ENCODE peak calls at places on chromosomes 4 and X, in nine cellular contexts. W is H9, V is neural progenitor cell, Y is lower leg skin, Z is HCT116, H is lower lobe of right lung, B is Peyer's patch, L is breast epithelium, D is right lobe of liver. F is an unnamed sample.

GRCh38 chr4:107391630-107392028 is 328.4 kb downstream of the PAPSS1 start:
- DNase-seq in W (no peak), V (no peak), Y (no peak), Z (no peak), H (no peak), B (no peak), L (no peak), D (no peak), F (no peak)

GRCh38 chrX:44898411-44899221 is 25.6 kb downstream of the KDM6A start:
- DNase-seq in W (no peak), V (no peak), Y (no peak), Z (no peak), H (no peak), B (no peak), L (no peak), D (no peak), F (no peak)

GRCh38 chr4:150332086-150332485 is 249.9 kb upstream of the MAB21L2 start:
- DNase-seq in W (no peak), V (no peak), Y (no peak), Z (no peak), H (no peak), B (no peak), L (no peak), D (no peak), F (no peak)

GRCh38 chr4:8443801-8444200 is 3.2 kb downstream of the TRMT44 start:
- DNase-seq in W (no peak), V (no peak), Y (no peak), Z (no peak), H (no peak), B (no peak), L (no peak), D (no peak), F (no peak)

GRCh38 chr4:88443486-88443885 is 13.4 kb upstream of the HERC5 start:
- DNase-seq in W (no peak), V (no peak), Y (no peak), Z (no peak), H (no peak), B (no peak), L (no peak), D (no peak), F (no peak)

GRCh38 chr4:80307183-80307735 is 28.3 kb upstream of the CFAP299 start:
- DNase-seq in W (no peak), V (no peak), Y (no peak), Z (no peak), H (no peak), B (no peak), L (no peak), D (no peak), F (no peak)

GRCh38 chr4:54400802-54401201 is 171.7 kb downstream of the PDGFRA start:
- DNase-seq in W (no peak), V (no peak), Y (no peak), Z (no peak), H (no peak), B (no peak), L (no peak), D (no peak), F (no peak)

GRCh38 chr4:45155081-45155777 is 428.9 kb upstream of the GNPDA2 start:
- DNase-seq in W (no peak), V (peak), Y (no peak), Z (no peak), H (no peak), B (no peak), L (no peak), D (no peak), F (no peak)

GRCh38 chr4:47010347-47011188 is 17.2 kb upstream of the GABRA4 start:
- DNase-seq in W (no peak), V (no peak), Y (no peak), Z (no peak), H (no peak), B (no peak), L (no peak), D (no peak), F (no peak)

GRCh38 chrX:47171996-47172395 is 21.6 kb upstream of the UBA1 start:
- DNase-seq in W (no peak), V (no peak), Y (no peak), Z (no peak), H (no peak), B (peak), L (no peak), D (no peak), F (no peak)

GRCh38 chr4:85393201-85393600 is 81.7 kb upstream of the ARHGAP24 start:
- DNase-seq in W (no peak), V (no peak), Y (no peak), Z (no peak), H (no peak), B (no peak), L (no peak), D (no peak), F (no peak)

GRCh38 chrX:18931972-18932371 is 51.9 kb downstream of the PHKA2 start:
- DNase-seq in W (no peak), V (peak), Y (no peak), Z (no peak), H (no peak), B (no peak), L (no peak), D (no peak), F (no peak)

GRCh38 chr4:1857931-1858330 is 2.0 kb upstream of the LETM1 start:
- DNase-seq in W (no peak), V (no peak), Y (no peak), Z (no peak), H (no peak), B (no peak), L (no peak), D (no peak), F (no peak)

GRCh38 chrX:19174401-19175025 is 52.2 kb upstream of the ADGRG2 start:
- DNase-seq in W (no peak), V (no peak), Y (no peak), Z (no peak), H (no peak), B (no peak), L (no peak), D (no peak), F (no peak)

GRCh38 chr4:76639292-76639691 is 204.3 kb downstream of the SHROOM3 start:
- DNase-seq in W (no peak), V (no peak), Y (no peak), Z (no peak), H (no peak), B (no peak), L (no peak), D (no peak), F (no peak)

GRCh38 chrX:45143455-45143854 is 57.2 kb downstream of the DIPK2B start:
- DNase-seq in W (no peak), V (no peak), Y (no peak), Z (no peak), H (no peak), B (no peak), L (no peak), D (no peak), F (no peak)

GRCh38 chr4:128512767-128513322 is 225.2 kb upstream of the PGRMC2 start:
- DNase-seq in W (no peak), V (no peak), Y (no peak), Z (no peak), H (no peak), B (no peak), L (no peak), D (no peak), F (no peak)

GRCh38 chrX:104712515-104712914 is 146.5 kb downstream of the IL1RAPL2 start:
- DNase-seq in W (no peak), V (no peak), Y (no peak), Z (no peak), H (no peak), B (no peak), L (no peak), D (no peak), F (no peak)

GRCh38 chrX:110409925-110410324 is 51.3 kb downstream of the RTL9 start:
- DNase-seq in W (no peak), V (no peak), Y (no peak), Z (no peak), H (no peak), B (no peak), L (no peak), D (no peak), F (no peak)

GRCh38 chrX:125132274-125132673 is 187.4 kb upstream of the TEX13C start:
- DNase-seq in W (no peak), V (peak), Y (no peak), Z (no peak), H (no peak), B (no peak), L (no peak), D (no peak), F (no peak)

GRCh38 chrX:149962859-149963757 is 24.8 kb upstream of the EOLA2 start:
- DNase-seq in W (peak), V (peak), Y (peak), Z (peak), H (no peak), B (peak), L (peak), D (peak), F (no peak)

GRCh38 chr4:118834070-118834469 is 1.9 kb downstream of the SEC24D start:
- DNase-seq in W (no peak), V (no peak), Y (no peak), Z (no peak), H (no peak), B (no peak), L (no peak), D (no peak), F (no peak)

GRCh38 chr4:14994242-14994641 is 8.0 kb upstream of the CPEB2 start:
- DNase-seq in W (no peak), V (no peak), Y (no peak), Z (no peak), H (no peak), B (no peak), L (no peak), D (no peak), F (no peak)

GRCh38 chr4:121034010-121034409 is 38.3 kb downstream of the NDNF start:
- DNase-seq in W (no peak), V (no peak), Y (no peak), Z (no peak), H (no peak), B (no peak), L (no peak), D (no peak), F (no peak)

GRCh38 chrX:34956915-34957314 is 14.3 kb downstream of the FAM47B start:
- DNase-seq in W (no peak), V (no peak), Y (no peak), Z (no peak), H (no peak), B (no peak), L (no peak), D (no peak), F (no peak)

GRCh38 chr4:128308986-128309385 is 21.4 kb upstream of the PGRMC2 start:
- DNase-seq in W (no peak), V (no peak), Y (no peak), Z (no peak), H (no peak), B (no peak), L (no peak), D (no peak), F (no peak)

GRCh38 chrX:34063616-34064015 is 68.5 kb downstream of the FAM47A start:
- DNase-seq in W (no peak), V (no peak), Y (no peak), Z (no peak), H (no peak), B (no peak), L (no peak), D (no peak), F (no peak)

GRCh38 chr4:116925900-116926457 is 159.4 kb downstream of the TRAM1L1 start:
- DNase-seq in W (peak), V (peak), Y (no peak), Z (no peak), H (peak), B (no peak), L (no peak), D (peak), F (peak)

GRCh38 chr4:143184217-143184502 is 557 bp upstream of the USP38 start:
- DNase-seq in W (no peak), V (no peak), Y (no peak), Z (no peak), H (no peak), B (no peak), L (no peak), D (no peak), F (no peak)

GRCh38 chr4:99438578-99438875 is 3.4 kb upstream of the ADH7 start:
- DNase-seq in W (no peak), V (no peak), Y (no peak), Z (no peak), H (no peak), B (no peak), L (no peak), D (no peak), F (no peak)

GRCh38 chr4:118206627-118207026 is 146.2 kb downstream of the PRSS12 start:
- DNase-seq in W (no peak), V (no peak), Y (no peak), Z (no peak), H (no peak), B (no peak), L (no peak), D (no peak), F (no peak)

GRCh38 chr4:96103086-96103485 is 263.2 kb downstream of the PDHA2 start:
- DNase-seq in W (no peak), V (no peak), Y (no peak), Z (no peak), H (no peak), B (no peak), L (no peak), D (no peak), F (no peak)

GRCh38 chrX:11764602-11765067 is 6.6 kb downstream of the MSL3 start:
- DNase-seq in W (no peak), V (no peak), Y (no peak), Z (no peak), H (no peak), B (no peak), L (no peak), D (no peak), F (no peak)

GRCh38 chrX:16862829-16863228 is 7.3 kb downstream of the RBBP7 start:
- DNase-seq in W (no peak), V (no peak), Y (no peak), Z (no peak), H (no peak), B (no peak), L (no peak), D (no peak), F (no peak)

GRCh38 chr4:87529187-87529586 is at the start of gene SPARCL1:
- DNase-seq in W (no peak), V (peak), Y (no peak), Z (no peak), H (no peak), B (no peak), L (peak), D (no peak), F (no peak)

GRCh38 chr4:109164011-109164410 is 138.4 kb downstream of the COL25A1 start:
- DNase-seq in W (no peak), V (peak), Y (no peak), Z (no peak), H (no peak), B (no peak), L (no peak), D (no peak), F (no peak)

GRCh38 chr4:109166126-109166525 is 136.3 kb downstream of the COL25A1 start:
- DNase-seq in W (no peak), V (no peak), Y (no peak), Z (no peak), H (no peak), B (no peak), L (no peak), D (no peak), F (no peak)

GRCh38 chr4:109163493-109163892 is 139.0 kb downstream of the COL25A1 start:
- DNase-seq in W (no peak), V (no peak), Y (no peak), Z (no peak), H (no peak), B (no peak), L (no peak), D (no peak), F (no peak)

GRCh38 chr4:109160494-109160893 is 142.0 kb downstream of the COL25A1 start:
- DNase-seq in W (no peak), V (peak), Y (no peak), Z (no peak), H (no peak), B (no peak), L (no peak), D (no peak), F (no peak)

GRCh38 chr4:109162759-109163158 is 139.7 kb downstream of the COL25A1 start:
- DNase-seq in W (no peak), V (no peak), Y (no peak), Z (no peak), H (no peak), B (no peak), L (no peak), D (no peak), F (no peak)
- TF ChIP-seq CTCF in W (peak), V (peak), Y (no peak), Z (peak), H (no peak), B (no peak), L (no peak), D (no peak), F (peak)

DNA sequence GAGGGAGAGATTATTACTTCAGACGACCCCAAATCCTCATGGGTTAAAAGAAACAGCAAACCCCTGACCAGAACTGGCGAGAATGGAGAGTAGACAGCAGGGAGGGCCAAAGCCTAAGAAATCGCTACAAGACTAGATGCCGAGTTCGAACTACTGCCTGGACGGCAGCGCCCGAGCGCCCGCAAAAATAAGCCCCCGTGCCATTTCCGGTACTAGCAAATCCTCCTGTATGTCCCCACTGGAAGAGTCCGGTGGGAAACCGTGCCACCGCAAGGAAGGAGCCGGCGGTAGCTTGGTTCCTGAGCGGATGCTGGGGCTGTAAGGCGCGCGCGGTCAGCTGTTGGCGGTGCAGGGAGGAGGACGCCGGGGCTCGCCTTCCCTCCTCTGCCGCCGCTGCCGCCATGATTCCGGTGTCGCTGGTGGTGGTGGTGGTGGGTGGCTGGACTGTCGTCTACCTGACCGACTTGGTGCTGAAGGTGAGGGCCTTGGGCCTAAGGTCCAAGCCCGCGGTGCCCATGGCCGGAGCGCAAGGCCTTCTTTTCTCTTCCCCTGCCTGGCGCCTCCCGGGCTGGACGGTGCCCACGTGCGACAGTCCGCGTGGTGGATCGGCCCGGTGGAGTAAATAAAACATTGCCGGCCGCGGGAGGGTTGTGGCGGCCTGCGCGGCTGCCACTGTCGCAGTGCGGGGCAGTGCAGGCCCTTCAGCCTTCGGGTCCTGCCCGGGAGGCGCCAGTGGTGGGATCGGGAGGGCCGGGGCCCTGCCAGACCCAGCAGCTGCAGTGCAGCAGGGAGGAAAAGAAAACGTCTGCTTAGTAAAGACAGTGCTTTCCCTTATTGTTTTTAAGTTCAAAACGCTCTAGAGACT is at the start of gene MBTPS2:
- DNase-seq in W (peak), V (peak), Y (peak), Z (peak), H (peak), B (peak), L (peak), D (peak), F (peak)
- TF ChIP-seq CTCF in W (peak), V (peak), Y (no peak), Z (peak), H (no peak), B (peak), L (no peak), D (peak), F (no peak)

DNA sequence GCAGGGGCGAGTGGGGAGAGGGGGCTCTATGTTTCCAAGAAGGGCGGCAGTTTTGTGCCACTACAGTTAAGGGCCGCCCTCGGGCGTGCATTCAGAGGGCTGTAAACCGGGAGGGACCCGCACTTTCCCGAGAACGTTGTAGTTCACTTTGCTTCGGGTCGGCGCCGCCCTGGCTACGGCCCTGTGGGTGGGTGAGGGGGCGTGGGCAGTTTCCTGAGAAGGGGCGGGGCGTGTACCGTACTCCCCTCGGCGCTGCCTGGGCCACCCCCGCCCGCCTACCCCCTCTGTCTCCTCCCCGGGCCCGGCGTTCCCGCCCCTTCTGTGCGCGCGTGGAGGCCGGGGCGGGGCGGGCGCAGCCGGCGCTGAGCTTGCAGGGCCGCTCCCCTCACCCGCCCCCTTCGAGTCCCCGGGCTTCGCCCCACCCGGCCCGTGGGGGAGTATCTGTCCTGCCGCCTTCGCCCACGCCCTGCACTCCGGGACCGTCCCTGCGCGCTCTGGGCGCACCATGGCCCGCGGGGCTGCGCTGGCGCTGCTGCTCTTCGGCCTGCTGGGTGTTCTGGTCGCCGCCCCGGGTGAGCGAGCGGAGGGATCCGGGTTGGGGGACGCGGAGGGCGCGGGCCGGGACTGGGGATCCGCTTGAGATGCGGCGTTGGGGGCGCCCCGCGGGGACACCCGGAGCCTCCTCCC is at the start of gene CD99:
- DNase-seq in W (peak), V (peak), Y (peak), Z (no peak), H (peak), B (peak), L (peak), D (peak), F (peak)
- TF ChIP-seq CTCF in W (no peak), V (no peak), Y (no peak), Z (no peak), H (no peak), B (peak), L (no peak), D (no peak), F (no peak)

DNA sequence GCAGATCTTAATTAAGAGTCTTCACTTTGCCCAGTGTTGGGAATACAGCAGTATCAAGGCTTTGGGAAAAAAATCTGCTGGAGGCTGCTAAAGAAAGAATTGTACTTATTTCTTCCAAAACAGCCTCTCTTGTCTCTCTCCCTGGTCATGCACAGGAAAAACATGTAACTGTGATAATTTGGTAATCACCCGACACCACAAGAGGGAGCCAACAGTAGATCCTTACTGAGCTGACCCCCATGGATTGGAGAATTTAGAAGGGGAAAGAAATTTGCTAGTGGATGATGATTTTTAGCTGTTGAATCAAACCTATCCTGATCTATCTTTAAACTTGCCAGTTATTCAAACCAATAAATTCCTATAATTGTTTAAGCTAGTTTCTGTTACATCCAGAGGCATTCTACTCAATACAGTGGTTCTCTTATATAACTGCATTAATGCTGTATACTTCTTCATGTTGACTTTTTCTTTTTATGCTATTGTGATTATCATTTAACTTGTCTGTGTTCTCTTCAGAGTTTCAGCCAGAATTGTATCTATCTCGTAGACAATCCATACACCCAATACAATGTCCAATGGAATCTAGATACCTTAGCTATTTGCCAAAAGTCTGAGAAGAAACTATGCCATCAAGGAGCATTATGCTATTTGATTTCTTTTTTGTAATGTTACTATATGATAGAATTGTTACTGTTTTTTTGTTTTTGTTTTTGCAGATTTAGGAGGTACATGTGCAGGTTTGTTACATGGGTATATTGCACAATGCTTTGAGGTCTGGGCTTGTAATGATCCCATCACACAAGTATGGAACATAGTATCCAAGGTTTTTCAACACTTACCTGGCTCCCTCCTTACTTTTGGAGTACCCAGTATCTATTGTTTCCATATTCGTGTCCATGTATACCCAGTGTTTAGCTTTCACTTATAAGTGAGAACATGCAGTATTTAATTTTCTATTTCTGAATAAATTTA is 31.3 kb upstream of the ARHGEF38 start:
- DNase-seq in W (no peak), V (peak), Y (no peak), Z (peak), H (no peak), B (peak), L (no peak), D (no peak), F (no peak)
- TF ChIP-seq CTCF in W (peak), V (peak), Y (no peak), Z (peak), H (peak), B (peak), L (peak), D (peak), F (peak)

GRCh38 chr4:112327950-112328349 is 30.8 kb downstream of the ALPK1 start:
- DNase-seq in W (no peak), V (peak), Y (no peak), Z (peak), H (no peak), B (no peak), L (no peak), D (no peak), F (no peak)
- TF ChIP-seq CTCF in W (peak), V (peak), Y (no peak), Z (peak), H (peak), B (peak), L (peak), D (peak), F (peak)

F was measured in progenitor cell of endocrine pancreas.